ENCODE peak calls at places on chromosome 10, in nine cellular contexts. V is right lobe of liver; T is activated CD8-positive, alpha-beta memory T cell treated with anti-CD3 and anti-CD28 coated beads for 48 hours; D is H4; S is activated T-cell treated with anti-CD3 and anti-CD28 coated beads for 4 hours; L is amygdala; F is cardiac fibroblast; U is COR-L47; W is bronchial epithelial cell. H is an unnamed sample.

GRCh38 chr10:55183993-55184392 is 383.0 kb upstream of the PCDH15 start:
- DNase-seq in V (no peak), T (no peak), D (peak), S (no peak), L (no peak), F (no peak), U (no peak), W (no peak), H (no peak)

GRCh38 chr10:133271521-133272300 is 5.0 kb downstream of the ADAM8 start:
- DNase-seq in V (no peak), T (no peak), D (no peak), S (no peak), L (no peak), F (no peak), U (no peak), W (no peak), H (no peak)

GRCh38 chr10:124677871-124678565 is 66.2 kb downstream of the FAM53B start:
- DNase-seq in V (no peak), T (no peak), D (no peak), S (no peak), L (no peak), F (peak), U (no peak), W (no peak), H (no peak)

GRCh38 chr10:77926566-77927342 is at the start of gene DLG5:
- DNase-seq in V (peak), T (no peak), D (no peak), S (no peak), L (peak), F (peak), U (no peak), W (no peak), H (no peak)

GRCh38 chr10:58157076-58157766 is 110.5 kb downstream of the IPMK start:
- DNase-seq in V (no peak), T (no peak), D (peak), S (no peak), L (no peak), F (peak), U (no peak), W (peak), H (peak)

GRCh38 chr10:86376852-86377796 is 10.5 kb upstream of the GRID1 start:
- DNase-seq in V (peak), T (peak), D (peak), S (peak), L (peak), F (peak), U (peak), W (peak), H (no peak)

GRCh38 chr10:97514344-97514743 is 15.6 kb downstream of the UBTD1 start:
- DNase-seq in V (no peak), T (no peak), D (no peak), S (no peak), L (no peak), F (no peak), U (no peak), W (no peak), H (no peak)

GRCh38 chr10:51063659-51064535 is 10.4 kb upstream of the PRKG1 start:
- DNase-seq in V (no peak), T (no peak), D (peak), S (no peak), L (no peak), F (peak), U (no peak), W (peak), H (no peak)

GRCh38 chr10:27695704-27696103 is 49.9 kb downstream of the MKX start:
- DNase-seq in V (no peak), T (no peak), D (no peak), S (no peak), L (no peak), F (no peak), U (no peak), W (no peak), H (no peak)

GRCh38 chr10:27454837-27455236 is 49.3 kb upstream of the RAB18 start:
- DNase-seq in V (no peak), T (no peak), D (no peak), S (no peak), L (no peak), F (no peak), U (no peak), W (no peak), H (no peak)

GRCh38 chr10:4051011-4051407 is 266.0 kb upstream of the KLF6 start:
- DNase-seq in V (no peak), T (no peak), D (no peak), S (no peak), L (no peak), F (peak), U (no peak), W (peak), H (no peak)

GRCh38 chr10:3068968-3069737 is 1.8 kb downstream of the PFKP start:
- DNase-seq in V (no peak), T (no peak), D (no peak), S (peak), L (no peak), F (no peak), U (peak), W (no peak), H (no peak)

GRCh38 chr10:100662067-100662466 is 83.3 kb upstream of the PAX2 start:
- DNase-seq in V (no peak), T (no peak), D (no peak), S (no peak), L (no peak), F (no peak), U (no peak), W (no peak), H (no peak)

GRCh38 chr10:128420623-128421022 is 294.4 kb upstream of the MKI67 start:
- DNase-seq in V (no peak), T (no peak), D (no peak), S (no peak), L (no peak), F (no peak), U (no peak), W (no peak), H (no peak)

GRCh38 chr10:14567421-14567820 is 207.3 kb downstream of the FAM107B start:
- DNase-seq in V (no peak), T (no peak), D (no peak), S (no peak), L (no peak), F (no peak), U (no peak), W (no peak), H (no peak)

GRCh38 chr10:114025610-114026130 is 18.0 kb upstream of the ADRB1 start:
- DNase-seq in V (no peak), T (no peak), D (no peak), S (no peak), L (no peak), F (no peak), U (no peak), W (no peak), H (no peak)

GRCh38 chr10:110495731-110496552 is 1.8 kb upstream of the DUSP5 start:
- DNase-seq in V (no peak), T (no peak), D (peak), S (peak), L (peak), F (peak), U (no peak), W (peak), H (no peak)

GRCh38 chr10:17669185-17669872 is 25.4 kb downstream of the STAM start:
- DNase-seq in V (no peak), T (no peak), D (no peak), S (no peak), L (no peak), F (no peak), U (no peak), W (no peak), H (no peak)

GRCh38 chr10:114815751-114816150 is 5.8 kb upstream of the FHIP2A start:
- DNase-seq in V (no peak), T (no peak), D (no peak), S (no peak), L (no peak), F (no peak), U (no peak), W (peak), H (no peak)

GRCh38 chr10:62153191-62153590 is 115.5 kb downstream of the RTKN2 start:
- DNase-seq in V (no peak), T (no peak), D (no peak), S (no peak), L (no peak), F (peak), U (no peak), W (peak), H (no peak)

GRCh38 chr10:3828404-3829192 is 43.6 kb upstream of the KLF6 start:
- DNase-seq in V (no peak), T (no peak), D (peak), S (no peak), L (no peak), F (peak), U (no peak), W (peak), H (no peak)

GRCh38 chr10:6912424-6912823 is 332.3 kb upstream of the PRKCQ start:
- DNase-seq in V (no peak), T (no peak), D (no peak), S (no peak), L (no peak), F (no peak), U (no peak), W (peak), H (no peak)

GRCh38 chr10:133209641-133210040 is 20.4 kb upstream of the UTF1 start:
- DNase-seq in V (no peak), T (no peak), D (no peak), S (no peak), L (no peak), F (no peak), U (no peak), W (no peak), H (no peak)

GRCh38 chr10:48309711-48310226 is 3.3 kb downstream of the MAPK8 start:
- DNase-seq in V (no peak), T (no peak), D (peak), S (no peak), L (no peak), F (peak), U (no peak), W (peak), H (no peak)

GRCh38 chr10:14698487-14699170 is 76.1 kb downstream of the FAM107B start:
- DNase-seq in V (no peak), T (no peak), D (peak), S (no peak), L (no peak), F (peak), U (no peak), W (peak), H (no peak)

GRCh38 chr10:93911865-93912264 is 18.1 kb downstream of the SLC35G1 start:
- DNase-seq in V (no peak), T (no peak), D (no peak), S (no peak), L (no peak), F (no peak), U (no peak), W (no peak), H (peak)

GRCh38 chr10:62001898-62002297 is 100.4 kb downstream of the ARID5B start:
- DNase-seq in V (no peak), T (no peak), D (no peak), S (no peak), L (no peak), F (no peak), U (no peak), W (no peak), H (no peak)

GRCh38 chr10:63671317-63671937 is 150.2 kb downstream of the REEP3 start:
- DNase-seq in V (no peak), T (no peak), D (peak), S (no peak), L (no peak), F (peak), U (peak), W (no peak), H (peak)

GRCh38 chr10:124867304-124867703 is 65.7 kb downstream of the ABRAXAS2 start:
- DNase-seq in V (no peak), T (no peak), D (no peak), S (no peak), L (no peak), F (no peak), U (no peak), W (no peak), H (no peak)

GRCh38 chr10:112700401-112700800 is 249.6 kb upstream of the TCF7L2 start:
- DNase-seq in V (no peak), T (no peak), D (no peak), S (no peak), L (no peak), F (peak), U (no peak), W (no peak), H (no peak)

GRCh38 chr10:114352653-114353298 is 51.5 kb downstream of the AFAP1L2 start:
- DNase-seq in V (no peak), T (no peak), D (no peak), S (no peak), L (no peak), F (no peak), U (no peak), W (no peak), H (no peak)

GRCh38 chr10:127612-128432 is 7.4 kb upstream of the ZMYND11 start:
- DNase-seq in V (no peak), T (no peak), D (no peak), S (peak), L (no peak), F (no peak), U (no peak), W (no peak), H (no peak)

GRCh38 chr10:80357000-80357803 is 621 bp downstream of the DYDC2 start:
- DNase-seq in V (peak), T (no peak), D (no peak), S (no peak), L (no peak), F (no peak), U (no peak), W (no peak), H (no peak)

GRCh38 chr10:4470231-4470840 is 355.7 kb upstream of the AKR1E2 start:
- DNase-seq in V (no peak), T (no peak), D (no peak), S (no peak), L (no peak), F (peak), U (no peak), W (peak), H (no peak)

GRCh38 chr10:100043344-100043743 is 33.6 kb upstream of the DNMBP start:
- DNase-seq in V (no peak), T (no peak), D (peak), S (no peak), L (no peak), F (no peak), U (no peak), W (peak), H (no peak)

GRCh38 chr10:132443605-132443997 is 46.6 kb downstream of the PWWP2B start:
- DNase-seq in V (no peak), T (peak), D (no peak), S (peak), L (no peak), F (peak), U (no peak), W (peak), H (no peak)

GRCh38 chr10:124359336-124359832 is 59.3 kb downstream of the OAT start:
- DNase-seq in V (no peak), T (no peak), D (no peak), S (no peak), L (no peak), F (peak), U (no peak), W (peak), H (no peak)

H was measured in pulmonary artery endothelial cell.